ENCODE peak calls at places on chromosomes 11 and 22, in six cellular contexts. O is AG08396; K is LHCN-M2; H is stimulated activated CD4-positive, alpha-beta T cell treated with anti-CD3 and anti-CD28 coated beads, Interleukin-2, amount 100 ng/mL, for 24 hours; B is EL; V is T-cell. W is an unnamed sample.

GRCh38 chr22:39242809-39243442 is 1.9 kb downstream of the PDGFB start:
- DNase-seq in O (no peak), K (no peak), H (no peak), B (no peak), V (peak; percentile 30), W (peak; percentile 48)

GRCh38 chr11:113553235-113553634 is 78.0 kb upstream of the DRD2 start:
- DNase-seq in O (peak; percentile 74), K (peak; percentile 99), H (no peak), B (peak; percentile 98), V (no peak), W (no peak)

GRCh38 chr11:73263640-73264039 is 8.5 kb upstream of the P2RY6 start:
- DNase-seq in O (no peak), K (no peak), H (no peak), B (no peak), V (no peak), W (no peak)

GRCh38 chr22:19766506-19767426 is 6.2 kb downstream of the TBX1 start:
- DNase-seq in O (peak; percentile 57), K (no peak), H (peak; percentile 44), B (peak; percentile 28), V (no peak), W (no peak)

GRCh38 chr11:26227311-26227710 is 104.6 kb upstream of the ANO3 start:
- DNase-seq in O (peak; percentile 40), K (peak; percentile 86), H (no peak), B (peak; percentile 69), V (no peak), W (no peak)

GRCh38 chr11:45204761-45205160 is 58.3 kb downstream of the PRDM11 start:
- DNase-seq in O (no peak), K (no peak), H (no peak), B (no peak), V (no peak), W (no peak)

GRCh38 chr11:44776840-44777536 is 50.2 kb downstream of the TSPAN18 start:
- DNase-seq in O (no peak), K (no peak), H (no peak), B (no peak), V (no peak), W (no peak)

GRCh38 chr11:45859661-45860140 is 12.4 kb downstream of the CRY2 start:
- DNase-seq in O (peak; percentile 95), K (peak; percentile 86), H (no peak), B (peak; percentile 96), V (no peak), W (peak; percentile 91)

GRCh38 chr11:1573847-1574255 is 1.8 kb upstream of the DUSP8 start:
- DNase-seq in O (no peak), K (no peak), H (no peak), B (no peak), V (no peak), W (no peak)

GRCh38 chr11:69894126-69895047 is 75.2 kb upstream of the FGF3 start:
- DNase-seq in O (peak; percentile 69), K (no peak), H (no peak), B (peak; percentile 24), V (no peak), W (no peak)

GRCh38 chr11:106086135-106086534 is 8.7 kb downstream of the AASDHPPT start:
- DNase-seq in O (no peak), K (no peak), H (no peak), B (no peak), V (no peak), W (no peak)

GRCh38 chr22:18950141-18950540 is 14.0 kb upstream of the PRODH start:
- DNase-seq in O (no peak), K (no peak), H (no peak), B (no peak), V (no peak), W (no peak)

GRCh38 chr11:67309661-67310061 is 6.3 kb downstream of the SSH3 start:
- DNase-seq in O (no peak), K (no peak), H (peak; percentile 15), B (no peak), V (no peak), W (no peak)

W was measured in nucleus accumbens.